ENCODE peak calls at places on chromosomes 4 and X, in four cellular contexts. K is HFFc6; D is A549; I is activated CD8-positive, alpha-beta memory T cell treated with anti-CD3 and anti-CD28 coated beads, Interleukin-2, amount 50 U/mL, for 48 hours. W is an unnamed sample.

GRCh38 chr4:76691767-76692689 is 205.9 kb downstream of the SOWAHB start:
- DNase-seq in K (no peak), D (no peak), I (no peak), W (no peak)

GRCh38 chr4:54423066-54423465 is 194.0 kb downstream of the PDGFRA start:
- DNase-seq in K (peak), I (no peak), D (no peak), W (no peak)

GRCh38 chrX:33970028-33970932 is 161.8 kb downstream of the FAM47A start:
- DNase-seq in I (no peak), K (no peak), D (no peak), W (no peak)

GRCh38 chrX:69142688-69143239 is 22.5 kb downstream of the PJA1 start:
- DNase-seq in K (no peak), I (no peak), D (no peak), W (no peak)

GRCh38 chr4:107740950-107741701 is 21.1 kb upstream of the PAPSS1 start:
- DNase-seq in D (no peak), I (no peak), K (peak), W (no peak)

GRCh38 chrX:2679534-2680485 is 11.3 kb upstream of the CD99 start:
- DNase-seq in I (no peak), K (no peak), D (no peak), W (no peak)

GRCh38 chr4:8391972-8392371 is 48.6 kb downstream of the ACOX3 start:
- DNase-seq in K (peak), I (no peak), D (no peak), W (no peak)

GRCh38 chr4:113759696-113760093 is 1.8 kb downstream of the CAMK2D start:
- DNase-seq in K (no peak), I (no peak), D (no peak), W (no peak)

GRCh38 chr4:5420266-5420665 is 288.1 kb downstream of the EVC2 start:
- DNase-seq in K (no peak), I (no peak), D (no peak), W (no peak)

GRCh38 chrX:54043696-54044125 is 562 bp downstream of the PHF8 start:
- DNase-seq in K (no peak), I (peak), D (no peak), W (peak)

GRCh38 chrX:41779058-41779564 is 55.1 kb downstream of the GPR82 start:
- DNase-seq in K (peak), D (peak), I (no peak), W (no peak)

GRCh38 chr4:173185832-173186545 is 17.4 kb downstream of the GALNT7 start:
- DNase-seq in D (peak), I (no peak), K (no peak), W (no peak)

GRCh38 chr4:128288689-128289106 is 1.1 kb upstream of the PGRMC2 start:
- DNase-seq in I (no peak), D (peak), K (no peak), W (no peak)

GRCh38 chr4:88537725-88538124 is 14.1 kb upstream of the PYURF start:
- DNase-seq in I (no peak), D (no peak), K (no peak), W (no peak)

GRCh38 chr4:80045831-80046230 is 27.2 kb downstream of the ANTXR2 start:
- DNase-seq in I (no peak), K (peak), D (no peak), W (no peak)

GRCh38 chrX:38574858-38575257 is 13.5 kb downstream of the TSPAN7 start:
- DNase-seq in K (no peak), I (no peak), D (no peak), W (no peak)

GRCh38 chr4:176897226-176897625 is 104.5 kb upstream of the VEGFC start:
- DNase-seq in I (no peak), D (no peak), K (no peak), W (no peak)